ENCODE peak calls at places on chromosome 15, in seven cellular contexts. O, B, R, P, K, Q and N are unnamed samples.

GRCh38 chr15:97235285-97235985 is 725.1 kb upstream of the ARRDC4 start:
- DNase-seq in O (peak), K (peak), R (peak), Q (peak), P (no peak), B (peak), N (peak)

GRCh38 chr15:92092391-92092790 is 238.9 kb downstream of the SLCO3A1 start:
- DNase-seq in O (no peak), B (no peak), Q (no peak), P (no peak), R (no peak), K (no peak), N (no peak)

GRCh38 chr15:36914466-36914865 is 185.9 kb downstream of the MEIS2 start:
- DNase-seq in K (no peak), O (no peak), B (no peak), P (no peak), Q (no peak), R (no peak), N (no peak)

GRCh38 chr15:59654043-59654442 is 3.3 kb downstream of the GTF2A2 start:
- DNase-seq in R (no peak), P (no peak), K (no peak), Q (no peak), B (no peak), O (no peak), N (no peak)

GRCh38 chr15:98794754-98795153 is 146.4 kb downstream of the IGF1R start:
- DNase-seq in R (no peak), O (no peak), K (no peak), P (no peak), Q (no peak), B (no peak), N (no peak)

GRCh38 chr15:100001405-100001804 is 268.2 kb upstream of the LYSMD4 start:
- DNase-seq in P (no peak), O (no peak), R (peak), Q (no peak), B (peak), K (no peak), N (no peak)

GRCh38 chr15:88900309-88900981 is 5.1 kb upstream of the HAPLN3 start:
- DNase-seq in Q (no peak), K (no peak), B (no peak), O (peak), P (no peak), R (no peak), N (no peak)

GRCh38 chr15:40245666-40246065 is 6.8 kb downstream of the PAK6 start:
- DNase-seq in O (no peak), Q (no peak), K (no peak), R (no peak), B (no peak), P (no peak), N (no peak)

GRCh38 chr15:38054488-38054887 is 120.0 kb downstream of the TMCO5A start:
- DNase-seq in B (no peak), Q (no peak), R (no peak), O (peak), P (no peak), K (peak), N (no peak)

GRCh38 chr15:91694829-91695205 is 158.7 kb upstream of the SLCO3A1 start:
- DNase-seq in R (no peak), Q (no peak), K (peak), B (no peak), O (peak), P (no peak), N (no peak)

GRCh38 chr15:62895905-62896316 is 146.6 kb upstream of the TPM1 start:
- DNase-seq in R (no peak), P (no peak), Q (no peak), O (peak), K (peak), B (no peak), N (no peak)

GRCh38 chr15:80645494-80646065 is 49.5 kb upstream of the ABHD17C start:
- DNase-seq in K (no peak), B (no peak), Q (no peak), P (no peak), O (no peak), R (no peak), N (no peak)

GRCh38 chr15:57885435-57885834 is 178.9 kb downstream of the POLR2M start:
- DNase-seq in B (no peak), K (no peak), Q (no peak), O (no peak), R (no peak), P (no peak), N (no peak)